ENCODE peak calls at places on chromosome 2, in four cellular contexts. Y is neural progenitor cell, C is K562, S is pancreas. I is an unnamed sample.
A peak's percentile ranks its signal among the peaks of the same experiment; 100 is the strongest.

GRCh38 chr2:197873293-197873701 is 68.9 kb downstream of the PLCL1 start:
- DNase-seq in Y (peak; percentile 45), C (peak; percentile 62), S (no peak), I (no peak)

GRCh38 chr2:102439065-102439695 is 16.2 kb downstream of the IL18RAP start:
- DNase-seq in Y (no peak), C (peak; percentile 36), S (no peak), I (no peak)

GRCh38 chr2:162556996-162557395 is 213.1 kb downstream of the GCA start:
- DNase-seq in Y (no peak), C (no peak), S (no peak), I (no peak)

GRCh38 chr2:86036790-86037138 is 68.9 kb downstream of the POLR1A start:
- DNase-seq in Y (no peak), C (no peak), S (no peak), I (no peak)

GRCh38 chr2:68730828-68731227 is 3.8 kb upstream of the ARHGAP25 start:
- DNase-seq in Y (no peak), C (no peak), S (no peak), I (peak; percentile 45)

GRCh38 chr2:96505231-96505889 is at the start of gene NEURL3:
- DNase-seq in Y (no peak), C (no peak), S (peak; percentile 60), I (no peak)

GRCh38 chr2:145760781-145761649 is 1241.1 kb upstream of the ZEB2 start:
- DNase-seq in Y (peak; percentile 5), C (no peak), S (peak; percentile 26), I (no peak)

GRCh38 chr2:160474891-160475795 is 18.5 kb downstream of the RBMS1 start:
- DNase-seq in Y (no peak), C (no peak), S (no peak), I (peak; percentile 28)

GRCh38 chr2:111201214-111201613 is 80.5 kb downstream of the BCL2L11 start:
- DNase-seq in Y (no peak), C (no peak), S (no peak), I (no peak)

GRCh38 chr2:51028829-51029228 is 3.1 kb downstream of the NRXN1 start:
- DNase-seq in Y (no peak), C (no peak), S (no peak), I (no peak)

GRCh38 chr2:133421516-133422324 is 146.5 kb downstream of the NCKAP5 start:
- DNase-seq in Y (peak; percentile 51), C (no peak), S (peak; percentile 3), I (no peak)

GRCh38 chr2:164835302-164835701 is 6.3 kb downstream of the COBLL1 start:
- DNase-seq in Y (no peak), C (no peak), S (no peak), I (no peak)

GRCh38 chr2:147026664-147027278 is 818.1 kb upstream of the ACVR2A start:
- DNase-seq in Y (no peak), C (no peak), S (no peak), I (no peak)

GRCh38 chr2:230209422-230210051 is 10.2 kb downstream of the SP110 start:
- DNase-seq in Y (no peak), C (no peak), S (no peak), I (no peak)

GRCh38 chr2:84636080-84636971 is 120.0 kb downstream of the DNAH6 start:
- DNase-seq in Y (no peak), C (no peak), S (no peak), I (no peak)

GRCh38 chr2:8797682-8798081 is 39.7 kb downstream of the KIDINS220 start:
- DNase-seq in Y (no peak), C (no peak), S (no peak), I (no peak)

GRCh38 chr2:47004905-47005495 is 89.4 kb upstream of the MCFD2 start:
- DNase-seq in Y (no peak), C (no peak), S (no peak), I (no peak)
- H3K4me1 ChIP-seq in Y (peaks cover 47% of the 10 kb centered on the region), C (peaks cover 18% of the 10 kb centered on the region), S (no peaks in the 10 kb centered on the region), I (peaks cover 19% of the 10 kb centered on the region)

GRCh38 chr2:62369549-62370164 is 136.3 kb downstream of the TMEM17 start:
- DNase-seq in Y (no peak), C (no peak), S (no peak), I (no peak)

GRCh38 chr2:62370304-62371250 is 135.4 kb downstream of the TMEM17 start:
- DNase-seq in Y (peak; percentile 58), C (no peak), S (no peak), I (no peak)

GRCh38 chr2:62372824-62373223 is 133.2 kb downstream of the TMEM17 start:
- DNase-seq in Y (no peak), C (no peak), S (no peak), I (no peak)

GRCh38 chr2:62375051-62375450 is 130.9 kb downstream of the TMEM17 start:
- DNase-seq in Y (no peak), C (no peak), S (no peak), I (no peak)

DNA sequence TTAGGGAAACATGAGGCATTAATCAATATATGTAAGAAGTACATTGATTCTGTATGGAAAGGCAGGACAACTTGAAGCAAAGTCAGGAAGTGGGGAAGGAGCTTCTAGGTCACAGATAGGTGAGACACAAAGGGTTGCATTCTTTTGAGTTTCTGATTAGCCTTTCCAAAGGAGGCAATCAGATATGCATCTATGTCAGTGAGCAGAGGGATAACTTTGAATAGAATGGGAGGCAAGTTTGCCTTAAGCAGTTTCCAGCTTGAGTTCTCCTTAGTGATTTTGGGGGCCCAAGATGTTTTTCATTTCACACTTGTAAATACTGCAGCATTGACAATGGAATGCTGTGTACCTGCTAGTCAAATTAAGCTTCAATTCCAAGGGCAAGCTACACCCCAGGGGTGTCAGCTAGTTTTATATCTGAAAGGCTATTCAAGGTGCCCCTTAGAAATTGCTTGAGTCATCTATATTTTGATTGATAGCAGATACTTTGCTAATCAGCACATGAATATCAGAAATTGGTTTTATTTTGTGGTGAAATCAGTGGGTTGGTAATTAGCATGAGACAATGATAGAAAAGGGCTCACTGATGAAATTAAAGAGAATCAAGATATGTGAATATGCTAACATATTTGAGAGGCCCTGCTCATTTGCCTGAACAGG is 131.6 kb downstream of the TMEM17 start:
- DNase-seq in Y (no peak), C (no peak), S (no peak), I (no peak)
- H3K9me3 ChIP-seq in Y (no peaks in the 10 kb centered on the region), C (peaks cover 5% of the 10 kb centered on the region), S (no peaks in the 10 kb centered on the region), I (no peaks in the 10 kb centered on the region)

GRCh38 chr2:15954761-15955160 is 14.4 kb downstream of the MYCN start:
- DNase-seq in Y (no peak), C (no peak), S (no peak), I (no peak)

GRCh38 chr2:15957881-15958713 is 17.7 kb downstream of the MYCN start:
- DNase-seq in Y (no peak), C (no peak), S (no peak), I (no peak)

GRCh38 chr2:15955232-15955983 is 15.1 kb downstream of the MYCN start:
- DNase-seq in Y (no peak), C (no peak), S (no peak), I (no peak)

GRCh38 chr2:15956230-15956629 is 15.9 kb downstream of the MYCN start:
- DNase-seq in Y (no peak), C (no peak), S (no peak), I (no peak)

DNA sequence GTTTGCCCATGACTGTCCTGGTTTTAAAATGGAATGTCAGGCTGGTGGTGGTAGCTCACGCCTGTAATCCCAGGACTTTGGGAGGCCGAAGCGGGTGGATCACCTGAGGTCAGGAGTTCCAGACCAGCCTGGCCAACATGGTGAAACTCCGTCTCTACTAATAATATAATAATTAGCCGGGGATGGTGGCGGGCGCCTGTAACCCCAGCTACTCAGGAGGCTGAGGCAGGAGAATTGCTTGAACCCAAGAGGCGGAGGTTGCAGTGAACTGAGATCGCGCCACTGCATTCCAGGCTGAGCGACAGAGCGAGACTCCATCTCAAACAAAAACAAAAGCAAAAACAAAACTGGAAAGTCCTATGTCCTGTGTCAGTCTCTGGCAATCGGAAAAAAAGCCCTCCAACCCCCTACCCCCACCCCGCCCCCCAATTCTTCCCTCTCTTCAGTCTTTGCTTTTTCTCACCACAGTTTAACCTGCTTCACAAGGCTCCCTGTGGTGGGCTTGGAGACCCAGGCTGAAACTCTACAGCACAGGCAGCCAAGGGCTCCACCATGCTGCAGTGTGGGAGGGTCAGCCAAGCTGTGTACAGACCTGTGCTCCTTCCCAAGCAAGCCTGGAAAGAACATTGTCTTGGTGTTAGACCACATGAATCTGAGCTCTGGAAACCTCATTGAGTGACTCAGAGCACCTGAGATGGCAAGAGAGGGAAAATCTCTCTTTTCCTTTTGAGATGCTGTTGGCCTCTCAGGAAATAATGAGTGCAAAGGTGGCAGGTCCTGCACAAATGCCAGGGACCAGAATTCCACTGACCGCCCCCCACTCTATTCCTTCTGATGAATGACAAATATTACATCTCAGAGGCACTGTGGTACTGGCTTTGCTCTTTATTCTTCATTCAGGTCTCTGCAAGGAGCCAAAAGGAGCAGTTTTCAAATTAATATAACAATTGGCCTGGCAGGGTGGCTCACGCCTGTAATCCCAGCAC is 16.7 kb downstream of the MYCN start:
- DNase-seq in Y (no peak), C (no peak), S (no peak), I (no peak)
- H3K27ac ChIP-seq in Y (no peak overlapping the region), C (no peak overlapping the region), S (no peak overlapping the region), I (no peak overlapping the region)

DNA sequence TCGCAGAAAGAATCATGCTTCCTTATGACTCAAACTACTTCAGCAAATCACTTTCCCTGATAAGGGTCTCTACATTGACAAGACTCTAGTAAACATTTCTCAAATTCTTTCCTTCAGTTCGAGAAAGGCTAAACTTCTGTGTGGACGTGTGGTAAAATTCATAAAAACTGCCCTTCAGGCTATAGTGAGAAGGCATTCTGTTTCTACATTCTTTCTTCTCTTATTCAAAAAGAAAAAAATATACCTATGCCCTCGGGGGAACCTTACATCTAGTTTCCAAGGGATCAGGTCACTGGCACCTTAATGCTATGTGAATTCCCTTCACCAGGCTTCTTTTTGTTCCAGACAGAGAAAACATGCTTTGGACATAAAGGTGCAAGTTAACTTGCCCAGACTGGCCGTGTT is 4.9 kb downstream of the VIT start:
- DNase-seq in Y (peak; percentile 20), C (no peak), S (no peak), I (no peak)
- H3K4me1 ChIP-seq in Y (no peaks in the 10 kb centered on the region), C (no peaks in the 10 kb centered on the region), S (no peaks in the 10 kb centered on the region), I (peaks cover 3% of the 10 kb centered on the region)

GRCh38 chr2:89850481-89850880 is 1159.0 kb downstream of the RPIA start:
- DNase-seq in Y (no peak), C (no peak), S (no peak), I (no peak)
- H3K9me3 ChIP-seq in Y (peaks cover 61% of the 10 kb centered on the region), C (no peaks in the 10 kb centered on the region), S (no peaks in the 10 kb centered on the region), I (no peaks in the 10 kb centered on the region)

GRCh38 chr2:188306271-188306670 is 14.6 kb downstream of the GULP1 start:
- DNase-seq in Y (no peak), C (no peak), S (no peak), I (no peak)

GRCh38 chr2:188308483-188308882 is 16.8 kb downstream of the GULP1 start:
- DNase-seq in Y (no peak), C (no peak), S (no peak), I (no peak)

GRCh38 chr2:188307850-188308283 is 16.2 kb downstream of the GULP1 start:
- DNase-seq in Y (no peak), C (no peak), S (no peak), I (peak; percentile 22)

GRCh38 chr2:188305271-188305670 is 13.6 kb downstream of the GULP1 start:
- DNase-seq in Y (peak; percentile 2), C (no peak), S (no peak), I (no peak)

GRCh38 chr2:188303363-188304031 is 11.8 kb downstream of the GULP1 start:
- DNase-seq in Y (peak; percentile 73), C (no peak), S (no peak), I (peak; percentile 73)
- H3K27ac ChIP-seq in Y (peak overlapping the region; percentile 19), C (no peak overlapping the region), S (no peak overlapping the region), I (no peak overlapping the region)